ENCODE peak calls at places on chromosomes 3 and 15, in ten cellular contexts. V is NCI-H510A treated with DMSO at 0.1 percent for 48 hours; X is effector CD8-positive, alpha-beta T cell; H is stimulated activated CD4-positive, alpha-beta T cell treated with anti-CD3 and anti-CD28 coated beads, Interleukin-1b, Interleukin-23, amount 100 ng/mL, for 24 hours; Z is AG08396; M is B cell; Y is germinal center; A is cerebellar nuclear complex; S is lower lobe of right lung; E is activated CD4-positive, alpha-beta T cell treated with anti-CD3 and anti-CD28 coated beads for 24 hours. W is an unnamed sample.

GRCh38 chr3:79729096-79729495 is 38.7 kb downstream of the ROBO1 start:
- DNase-seq in M (no peak), X (no peak), Y (no peak), E (no peak), A (no peak), S (no peak), V (no peak), H (no peak), Z (no peak), W (no peak)

GRCh38 chr15:48721061-48721810 is 75.7 kb upstream of the FBN1 start:
- DNase-seq in E (no peak), M (no peak), H (no peak), Z (no peak), Y (no peak), X (no peak), V (no peak), S (no peak), A (no peak), W (no peak)

GRCh38 chr3:76756578-76756977 is 283.3 kb upstream of the ROBO2 start:
- DNase-seq in V (no peak), X (no peak), H (no peak), E (no peak), A (no peak), Z (no peak), S (no peak), M (no peak), Y (no peak), W (no peak)

GRCh38 chr3:11498174-11498573 is 145.5 kb downstream of the VGLL4 start:
- DNase-seq in M (no peak), S (no peak), E (no peak), Y (no peak), A (no peak), Z (no peak), V (no peak), X (no peak), H (no peak), W (no peak)

GRCh38 chr3:55066406-55067128 is 138.7 kb upstream of the LRTM1 start:
- DNase-seq in V (no peak), X (no peak), Z (no peak), S (no peak), A (no peak), Y (no peak), E (no peak), M (no peak), H (no peak), W (no peak)

GRCh38 chr15:71050461-71050860 is 64.8 kb upstream of the THSD4 start:
- DNase-seq in V (no peak), M (no peak), Y (no peak), H (no peak), S (no peak), E (no peak), Z (no peak), A (no peak), X (no peak), W (no peak)

GRCh38 chr3:18489939-18490338 is 64.8 kb upstream of the SATB1 start:
- DNase-seq in Z (no peak), V (no peak), M (no peak), Y (no peak), H (no peak), E (no peak), S (no peak), X (no peak), A (no peak), W (peak)

GRCh38 chr3:150292891-150293290 is 115.2 kb upstream of the TSC22D2 start:
- DNase-seq in S (no peak), V (no peak), M (no peak), A (no peak), X (no peak), E (no peak), H (no peak), Y (no peak), Z (peak), W (no peak)

GRCh38 chr3:151859125-151859741 is 14.2 kb upstream of the SUCNR1 start:
- DNase-seq in H (no peak), M (no peak), Y (no peak), A (no peak), V (no peak), Z (no peak), E (no peak), X (no peak), S (no peak), W (no peak)

GRCh38 chr3:88059380-88060160 is 515 bp downstream of the ZNF654 start:
- DNase-seq in A (no peak), E (no peak), X (no peak), H (no peak), Y (peak), Z (peak), V (no peak), M (no peak), S (no peak), W (no peak)

GRCh38 chr3:39104961-39105686 is 2.3 kb downstream of the GORASP1 start:
- DNase-seq in M (no peak), H (no peak), E (no peak), X (no peak), Y (no peak), V (peak), A (no peak), S (no peak), Z (no peak), W (no peak)

GRCh38 chr3:149977391-149977790 is 6.7 kb upstream of the PFN2 start:
- DNase-seq in V (no peak), M (no peak), S (no peak), E (no peak), Y (no peak), Z (no peak), H (no peak), A (no peak), X (no peak), W (no peak)

GRCh38 chr3:42505849-42506410 is 3.5 kb downstream of the VIPR1 start:
- DNase-seq in M (no peak), H (no peak), Y (no peak), A (no peak), S (peak), X (no peak), V (no peak), Z (no peak), E (no peak), W (no peak)

GRCh38 chr3:77227567-77227966 is 187.7 kb downstream of the ROBO2 start:
- DNase-seq in S (no peak), X (no peak), E (no peak), A (no peak), Z (no peak), M (no peak), H (no peak), V (no peak), Y (no peak), W (no peak)

GRCh38 chr3:69879051-69879450 is 120.5 kb upstream of the SAMMSON start:
- DNase-seq in Z (no peak), E (no peak), S (no peak), X (no peak), H (no peak), V (no peak), A (no peak), Y (no peak), M (no peak), W (no peak)

GRCh38 chr15:65416845-65417416 is 5.8 kb downstream of the IGDCC4 start:
- DNase-seq in Z (no peak), E (no peak), V (no peak), H (no peak), S (no peak), X (no peak), Y (no peak), A (no peak), M (no peak), W (no peak)

GRCh38 chr3:147419731-147420360 is 10.7 kb downstream of the ZIC1 start:
- DNase-seq in A (no peak), V (no peak), X (no peak), Y (no peak), E (no peak), M (no peak), H (no peak), Z (no peak), S (no peak), W (no peak)

GRCh38 chr3:108538083-108538482 is 27.7 kb upstream of the MYH15 start:
- DNase-seq in M (no peak), V (no peak), S (no peak), Y (no peak), X (no peak), A (no peak), H (no peak), E (no peak), Z (no peak), W (no peak)

GRCh38 chr15:31435891-31436628 is 109.4 kb downstream of the KLF13 start:
- DNase-seq in Y (no peak), E (peak), M (no peak), S (no peak), X (no peak), H (no peak), A (no peak), Z (no peak), V (no peak), W (no peak)

GRCh38 chr15:98870788-98871187 is 136.8 kb downstream of the PGPEP1L start:
- DNase-seq in S (no peak), X (no peak), H (no peak), Z (no peak), M (no peak), V (no peak), E (no peak), A (peak), Y (no peak), W (no peak)

GRCh38 chr15:61364871-61365270 is 135.8 kb upstream of the RORA start:
- DNase-seq in H (no peak), V (peak), A (no peak), E (no peak), X (no peak), M (no peak), S (no peak), Y (no peak), Z (no peak), W (no peak)